ENCODE peak calls at places on chromosomes 4 and X, in five cellular contexts. D, L, F, G and N are unnamed samples.

GRCh38 chr4:42280327-42281095 is 116.8 kb upstream of the SHISA3 start:
- DNase-seq in D (peak; percentile 11), L (peak; percentile 56), F (peak; percentile 31), G (no peak), N (no peak)

GRCh38 chr4:169410839-169411770 is 140.3 kb upstream of the SH3RF1 start:
- DNase-seq in D (no peak), L (peak; percentile 87), F (peak; percentile 91), G (peak; percentile 29), N (peak; percentile 2)

GRCh38 chr4:167109859-167110258 is 124.4 kb downstream of the SPOCK3 start:
- DNase-seq in D (no peak), L (no peak), F (no peak), G (no peak), N (no peak)

GRCh38 chrX:96314974-96315373 is 369.7 kb upstream of the DIAPH2 start:
- DNase-seq in D (no peak), L (no peak), F (peak; percentile 40), G (no peak), N (no peak)

GRCh38 chrX:47358387-47359065 is 11.9 kb upstream of the ZNF157 start:
- DNase-seq in D (no peak), L (peak; percentile 8), F (no peak), G (no peak), N (no peak)

GRCh38 chrX:50839730-50840129 is 25.7 kb upstream of the SHROOM4 start:
- DNase-seq in D (no peak), L (no peak), F (no peak), G (no peak), N (no peak)

GRCh38 chr4:170610464-170610863 is 520.7 kb upstream of the AADAT start:
- DNase-seq in D (no peak), L (no peak), F (no peak), G (no peak), N (no peak)

GRCh38 chr4:25001499-25001898 is 29.2 kb downstream of the LGI2 start:
- DNase-seq in D (no peak), L (peak; percentile 16), F (no peak), G (no peak), N (no peak)

GRCh38 chrX:6384391-6384790 is 150.5 kb downstream of the VCX3A start:
- DNase-seq in D (no peak), L (no peak), F (no peak), G (no peak), N (no peak)

GRCh38 chr4:47598320-47598719 is 113.2 kb downstream of the ATP10D start:
- DNase-seq in D (no peak), L (no peak), F (no peak), G (no peak), N (no peak)

GRCh38 chrX:3295731-3296130 is 50.7 kb downstream of the MXRA5 start:
- DNase-seq in D (no peak), L (no peak), F (peak; percentile 13), G (no peak), N (no peak)

GRCh38 chrX:23008431-23009099 is 8.8 kb downstream of the DDX53 start:
- DNase-seq in D (peak; percentile 3), L (no peak), F (peak; percentile 20), G (no peak), N (no peak)

GRCh38 chr4:98474408-98474844 is 184.0 kb downstream of the TSPAN5 start:
- DNase-seq in D (no peak), L (no peak), F (peak; percentile 44), G (no peak), N (no peak)

GRCh38 chr4:103201254-103201653 is 3.1 kb upstream of the CENPE start:
- DNase-seq in D (no peak), L (no peak), F (no peak), G (no peak), N (no peak)

GRCh38 chr4:182014989-182015388 is 228.2 kb upstream of the TENM3 start:
- DNase-seq in D (no peak), L (no peak), F (no peak), G (no peak), N (no peak)

GRCh38 chrX:7083468-7084396 is 63.8 kb upstream of the STS start:
- DNase-seq in D (no peak), L (peak; percentile 90), F (peak; percentile 95), G (no peak), N (peak; percentile 45)

GRCh38 chr4:141458501-141458900 is 177.9 kb upstream of the IL15 start:
- DNase-seq in D (no peak), L (peak; percentile 10), F (peak; percentile 29), G (no peak), N (no peak)

GRCh38 chrX:48794993-48795501 is 6.8 kb upstream of the HDAC6 start:
- DNase-seq in D (no peak), L (no peak), F (peak; percentile 15), G (no peak), N (no peak)

GRCh38 chr4:145154573-145154972 is 25.8 kb downstream of the OTUD4 start:
- DNase-seq in D (peak; percentile 3), L (no peak), F (peak; percentile 38), G (no peak), N (no peak)

GRCh38 chr4:57265831-57266582 is 155.8 kb upstream of the IGFBP7 start:
- DNase-seq in D (no peak), L (no peak), F (no peak), G (no peak), N (no peak)

GRCh38 chr4:82216231-82216630 is 157.6 kb downstream of the HNRNPD start:
- DNase-seq in D (no peak), L (no peak), F (no peak), G (no peak), N (no peak)

GRCh38 chr4:185395956-185396723 is 416 bp upstream of the LRP2BP start:
- DNase-seq in D (peak; percentile 96), L (peak; percentile 93), F (peak; percentile 96), G (peak; percentile 96), N (peak; percentile 95)

GRCh38 chr4:186689476-186689875 is 34.2 kb downstream of the FAT1 start:
- DNase-seq in D (no peak), L (no peak), F (no peak), G (no peak), N (no peak)

GRCh38 chr4:40623707-40624106 is 6.0 kb downstream of the RBM47 start:
- DNase-seq in D (no peak), L (no peak), F (no peak), G (no peak), N (no peak)